ENCODE peak calls at places on chromosomes 3 and 15, in seven cellular contexts. O is NCI-H1048; U is T1000; B is stimulated activated CD4-positive, alpha-beta T cell treated with anti-CD3 and anti-CD28 coated beads, Interleukin-15, amount 100 ng/mL, for 24 hours; F is aorta; Q is C1 segment of cervical spinal cord; I is CD4-positive, CD25-positive, alpha-beta regulatory T cell. D is an unnamed sample.

GRCh38 chr3:192772495-192772894 is 45.2 kb upstream of the FGF12 start:
- DNase-seq in O (peak), U (no peak), B (peak), F (no peak), Q (peak), I (no peak), D (no peak)

GRCh38 chr3:188298585-188298984 is 144.6 kb downstream of the LPP start:
- DNase-seq in O (no peak), U (no peak), B (no peak), F (no peak), Q (no peak), I (peak), D (no peak)

GRCh38 chr15:70490148-70490837 is 273.1 kb downstream of the UACA start:
- DNase-seq in O (no peak), U (no peak), B (no peak), F (peak), Q (no peak), I (no peak), D (no peak)

GRCh38 chr15:32668942-32669341 is 27.4 kb downstream of the SCG5 start:
- DNase-seq in O (no peak), U (no peak), B (no peak), F (no peak), Q (no peak), I (no peak), D (no peak)

GRCh38 chr3:15601046-15601398 is 347 bp downstream of the HACL1 start:
- DNase-seq in O (no peak), U (no peak), B (no peak), F (no peak), Q (no peak), I (no peak), D (no peak)

GRCh38 chr15:45635191-45635638 is 386 bp downstream of the SQOR start:
- DNase-seq in O (no peak), U (no peak), B (peak), F (peak), Q (peak), I (peak), D (peak)

GRCh38 chr3:31829826-31830426 is 151.1 kb downstream of the OSBPL10 start:
- DNase-seq in O (no peak), U (no peak), B (no peak), F (no peak), Q (no peak), I (no peak), D (no peak)

GRCh38 chr3:114551770-114552526 is 258.1 kb downstream of the TIGIT start:
- DNase-seq in O (no peak), U (peak), B (peak), F (no peak), Q (no peak), I (no peak), D (no peak)

GRCh38 chr15:49103002-49103401 is 52.4 kb downstream of the COPS2 start:
- DNase-seq in O (no peak), U (no peak), B (no peak), F (no peak), Q (no peak), I (no peak), D (no peak)

GRCh38 chr15:59791646-59792208 is 102.6 kb upstream of the BNIP2 start:
- DNase-seq in O (no peak), U (no peak), B (no peak), F (no peak), Q (no peak), I (peak), D (no peak)

GRCh38 chr3:117141821-117142220 is 432.2 kb downstream of the TUSC7 start:
- DNase-seq in O (no peak), U (no peak), B (no peak), F (no peak), Q (no peak), I (no peak), D (no peak)

GRCh38 chr3:125189378-125190165 is 23.0 kb downstream of the SLC12A8 start:
- DNase-seq in O (no peak), U (no peak), B (no peak), F (no peak), Q (no peak), I (no peak), D (no peak)

GRCh38 chr3:188000361-188000861 is 153.5 kb upstream of the LPP start:
- DNase-seq in O (no peak), U (no peak), B (no peak), F (no peak), Q (no peak), I (peak), D (no peak)

GRCh38 chr15:67130673-67131601 is 65.5 kb downstream of the SMAD3 start:
- DNase-seq in O (no peak), U (peak), B (no peak), F (no peak), Q (no peak), I (no peak), D (no peak)

GRCh38 chr3:102480139-102480538 is 45.3 kb downstream of the ZPLD1 start:
- DNase-seq in O (no peak), U (no peak), B (no peak), F (no peak), Q (no peak), I (no peak), D (no peak)

GRCh38 chr3:147654827-147655226 is 245.7 kb downstream of the ZIC1 start:
- DNase-seq in O (no peak), U (no peak), B (no peak), F (no peak), Q (no peak), I (no peak), D (no peak)

GRCh38 chr3:50154476-50154839 is 666 bp upstream of the SEMA3F start:
- DNase-seq in O (no peak), U (no peak), B (no peak), F (no peak), Q (no peak), I (no peak), D (no peak)

GRCh38 chr3:138423316-138423715 is 11.1 kb upstream of the ESYT3 start:
- DNase-seq in O (no peak), U (no peak), B (no peak), F (no peak), Q (no peak), I (no peak), D (no peak)

GRCh38 chr3:58567251-58567515 is 10.0 kb downstream of the FAM107A start:
- DNase-seq in O (no peak), U (no peak), B (no peak), F (no peak), Q (no peak), I (no peak), D (no peak)

GRCh38 chr3:108806316-108806715 is 16.3 kb upstream of the TRAT1 start:
- DNase-seq in O (no peak), U (no peak), B (no peak), F (no peak), Q (no peak), I (peak), D (peak)

GRCh38 chr15:68354923-68355322 is 77.0 kb downstream of the ITGA11 start:
- DNase-seq in O (no peak), U (peak), B (peak), F (no peak), Q (no peak), I (no peak), D (no peak)

GRCh38 chr15:48330855-48331795 is at the start of gene DUT:
- DNase-seq in O (no peak), U (peak), B (peak), F (peak), Q (peak), I (peak), D (peak)

GRCh38 chr15:65937046-65937445 is 67.8 kb downstream of the RAB11A start:
- DNase-seq in O (no peak), U (no peak), B (no peak), F (no peak), Q (no peak), I (no peak), D (no peak)

GRCh38 chr3:192835818-192836468 is 81.7 kb downstream of the MB21D2 start:
- DNase-seq in O (no peak), U (no peak), B (no peak), F (no peak), Q (no peak), I (no peak), D (no peak)

GRCh38 chr3:47571391-47572165 is 7.1 kb downstream of the CSPG5 start:
- DNase-seq in O (no peak), U (no peak), B (no peak), F (no peak), Q (peak), I (no peak), D (no peak)

GRCh38 chr3:49260711-49261357 is 16.2 kb downstream of the C3orf62 start:
- DNase-seq in O (no peak), U (no peak), B (no peak), F (no peak), Q (no peak), I (no peak), D (no peak)

GRCh38 chr15:40333922-40334492 is 6.7 kb downstream of the CCDC9B start:
- DNase-seq in O (no peak), U (no peak), B (peak), F (peak), Q (peak), I (no peak), D (no peak)

GRCh38 chr3:127002195-127003174 is 19.6 kb downstream of the PLXNA1 start:
- DNase-seq in O (no peak), U (peak), B (no peak), F (peak), Q (peak), I (peak), D (no peak)

GRCh38 chr15:67201136-67201535 is 53.3 kb downstream of the AAGAB start:
- DNase-seq in O (no peak), U (no peak), B (no peak), F (no peak), Q (no peak), I (no peak), D (no peak)

GRCh38 chr15:51403946-51404695 is 62.7 kb downstream of the GLDN start:
- DNase-seq in O (no peak), U (no peak), B (no peak), F (no peak), Q (no peak), I (no peak), D (no peak)

GRCh38 chr15:65979316-65979715 is 110.0 kb downstream of the RAB11A start:
- DNase-seq in O (no peak), U (no peak), B (no peak), F (no peak), Q (no peak), I (no peak), D (no peak)

GRCh38 chr15:71752604-71753289 is 57.6 kb upstream of the NR2E3 start:
- DNase-seq in O (no peak), U (peak), B (peak), F (peak), Q (no peak), I (no peak), D (no peak)

GRCh38 chr3:142782616-142783015 is 58.8 kb downstream of the TRPC1 start:
- DNase-seq in O (no peak), U (no peak), B (no peak), F (no peak), Q (no peak), I (peak), D (no peak)

D was measured in naive thymus-derived CD4-positive, alpha-beta T cell.